ENCODE peak calls at places on chromosome 9, in five cellular contexts. One of them, this sample, is unnamed.

GRCh38 chr9:37324261-37324683 is 98.2 kb upstream of the GRHPR start:
- DNase-seq in spleen: no peak
- DNase-seq in pancreas: no peak
- DNase-seq in HepG2: no peak
- DNase-seq in uterus: no peak
- DNase-seq in this sample: no peak

GRCh38 chr9:34579819-34580185 is 9.7 kb downstream of the CNTFR start:
- DNase-seq in pancreas: no peak
- DNase-seq in spleen: peak; percentile 52
- DNase-seq in uterus: no peak
- DNase-seq in HepG2: no peak
- DNase-seq in this sample: no peak

GRCh38 chr9:122100756-122101155 is 7.6 kb upstream of the TTLL11 start:
- DNase-seq in spleen: no peak
- DNase-seq in pancreas: no peak
- DNase-seq in uterus: no peak
- DNase-seq in HepG2: no peak
- DNase-seq in this sample: no peak

GRCh38 chr9:76371901-76372300 is 22.3 kb downstream of the RFK start:
- DNase-seq in spleen: no peak
- DNase-seq in pancreas: no peak
- DNase-seq in HepG2: no peak
- DNase-seq in uterus: no peak
- DNase-seq in this sample: no peak

GRCh38 chr9:84670106-84670800 is 724 bp downstream of the NTRK2 start:
- DNase-seq in pancreas: no peak
- DNase-seq in spleen: peak; percentile 72
- DNase-seq in HepG2: no peak
- DNase-seq in uterus: no peak
- DNase-seq in this sample: no peak

GRCh38 chr9:120894404-120895226 is 17.6 kb upstream of the PHF19 start:
- DNase-seq in pancreas: no peak
- DNase-seq in HepG2: no peak
- DNase-seq in spleen: no peak
- DNase-seq in uterus: no peak
- DNase-seq in this sample: no peak

GRCh38 chr9:16275795-16276624 is 594.5 kb downstream of the BNC2 start:
- DNase-seq in HepG2: no peak
- DNase-seq in pancreas: no peak
- DNase-seq in spleen: no peak
- DNase-seq in uterus: no peak
- DNase-seq in this sample: no peak

GRCh38 chr9:12849486-12850010 is 74.7 kb downstream of the LURAP1L start:
- DNase-seq in HepG2: no peak
- DNase-seq in pancreas: no peak
- DNase-seq in uterus: no peak
- DNase-seq in spleen: no peak
- DNase-seq in this sample: no peak

GRCh38 chr9:68705636-68706578 is 867 bp downstream of the PIP5K1B start:
- DNase-seq in uterus: no peak
- DNase-seq in pancreas: no peak
- DNase-seq in spleen: peak; percentile 85
- DNase-seq in HepG2: peak; percentile 46
- DNase-seq in this sample: no peak

GRCh38 chr9:93131599-93132286 is 2.3 kb downstream of the NINJ1 start:
- DNase-seq in uterus: peak; percentile 15
- DNase-seq in pancreas: no peak
- DNase-seq in HepG2: no peak
- DNase-seq in spleen: peak; percentile 73
- DNase-seq in this sample: no peak

GRCh38 chr9:115034801-115035200 is 83.2 kb downstream of the TNC start:
- DNase-seq in uterus: no peak
- DNase-seq in HepG2: no peak
- DNase-seq in pancreas: no peak
- DNase-seq in spleen: no peak
- DNase-seq in this sample: no peak

GRCh38 chr9:29214702-29215248 is 1641.5 kb upstream of the C9orf72 start:
- DNase-seq in HepG2: no peak
- DNase-seq in uterus: no peak
- DNase-seq in pancreas: no peak
- DNase-seq in spleen: no peak
- DNase-seq in this sample: no peak

GRCh38 chr9:137286980-137287383 is 9.5 kb downstream of the TOR4A start:
- DNase-seq in HepG2: peak; percentile 68
- DNase-seq in uterus: no peak
- DNase-seq in spleen: peak; percentile 51
- DNase-seq in pancreas: peak; percentile 77
- DNase-seq in this sample: no peak

GRCh38 chr9:108056083-108056804 is 566.7 kb upstream of the KLF4 start:
- DNase-seq in pancreas: no peak
- DNase-seq in spleen: no peak
- DNase-seq in HepG2: no peak
- DNase-seq in uterus: no peak
- DNase-seq in this sample: no peak

GRCh38 chr9:120345379-120345778 is 234.6 kb downstream of the CDK5RAP2 start:
- DNase-seq in pancreas: no peak
- DNase-seq in HepG2: no peak
- DNase-seq in spleen: no peak
- DNase-seq in uterus: no peak
- DNase-seq in this sample: no peak

GRCh38 chr9:111799506-111799905 is 4.8 kb upstream of the SHOC1 start:
- DNase-seq in uterus: no peak
- DNase-seq in spleen: no peak
- DNase-seq in pancreas: no peak
- DNase-seq in HepG2: no peak
- DNase-seq in this sample: no peak

GRCh38 chr9:80664327-80665210 is 1024.8 kb downstream of the TLE1 start:
- DNase-seq in pancreas: no peak
- DNase-seq in uterus: no peak
- DNase-seq in HepG2: no peak
- DNase-seq in spleen: no peak
- DNase-seq in this sample: no peak

GRCh38 chr9:42386477-42386876 is 203.0 kb downstream of the SPATA31A6 start:
- DNase-seq in pancreas: no peak
- DNase-seq in spleen: no peak
- DNase-seq in uterus: no peak
- DNase-seq in HepG2: no peak
- DNase-seq in this sample: no peak

GRCh38 chr9:42388146-42388690 is 204.8 kb downstream of the SPATA31A6 start:
- DNase-seq in uterus: no peak
- DNase-seq in spleen: no peak
- DNase-seq in HepG2: no peak
- DNase-seq in pancreas: no peak
- DNase-seq in this sample: no peak

DNA sequence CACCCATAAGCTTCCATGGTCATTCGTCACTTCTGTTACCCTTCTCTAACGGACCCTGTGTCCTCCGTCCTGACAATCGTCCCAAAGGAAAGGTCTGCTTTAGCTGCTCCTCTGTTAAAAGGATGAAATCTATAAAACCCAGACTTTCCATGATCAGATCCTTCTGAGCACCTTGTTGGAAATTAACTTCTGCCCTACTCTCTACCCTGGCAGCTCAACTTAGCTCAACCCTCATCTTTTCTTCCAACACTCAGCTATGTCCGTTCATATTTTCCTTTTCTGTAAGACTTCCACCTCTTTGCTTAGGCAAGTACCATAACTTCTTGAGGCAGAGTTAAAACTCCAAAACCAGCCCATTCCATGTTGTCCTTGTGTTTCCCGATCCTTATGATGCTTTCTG is 205.4 kb downstream of the SPATA31A6 start:
- DNase-seq in pancreas: no peak
- DNase-seq in uterus: no peak
- DNase-seq in spleen: no peak
- DNase-seq in HepG2: no peak
- DNase-seq in this sample: no peak
- TF ChIP-seq CTCF in pancreas: no peak
- TF ChIP-seq CTCF in uterus: no peak
- TF ChIP-seq CTCF in spleen: no peak
- TF ChIP-seq CTCF in HepG2: no peak
- TF ChIP-seq CTCF in this sample: no peak

DNA sequence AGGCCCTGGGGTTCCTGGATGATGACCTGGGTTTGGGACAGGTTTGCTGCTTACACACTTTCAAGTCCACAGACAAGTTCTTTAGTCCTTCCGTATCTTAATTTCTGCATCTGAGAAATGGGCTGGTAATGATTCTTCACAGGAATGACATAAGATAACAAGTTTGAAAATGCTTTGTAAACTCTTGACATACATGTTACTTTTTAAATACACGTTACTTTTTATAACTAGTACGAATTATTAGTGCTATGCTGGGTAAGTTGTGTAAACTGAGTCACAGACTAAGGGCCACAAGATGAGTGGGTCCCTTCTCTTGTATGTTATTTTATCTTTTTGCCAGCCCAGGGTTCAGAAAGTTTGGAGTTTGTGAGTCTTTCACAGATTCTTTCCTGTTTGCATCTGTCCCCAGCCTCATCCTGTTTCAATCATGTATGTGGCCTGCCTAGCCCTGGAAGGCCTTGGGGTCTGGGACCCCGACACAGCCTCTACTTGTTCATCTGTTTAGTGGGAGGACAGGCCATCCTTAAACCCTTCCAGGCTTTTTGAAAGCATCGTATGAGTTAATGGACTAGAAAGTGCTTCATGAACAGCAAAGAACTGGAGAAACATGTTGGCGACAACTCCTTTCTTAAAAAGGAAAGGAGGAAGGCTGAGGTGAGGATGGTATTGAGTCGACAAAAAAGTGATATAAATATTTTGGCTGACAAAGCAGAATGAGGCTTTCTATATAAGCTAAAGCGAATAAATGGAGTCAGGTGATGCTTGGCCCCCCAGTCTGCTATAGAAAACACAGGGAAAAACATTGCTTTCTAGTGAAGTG is 9.3 kb downstream of the ZNF618 start:
- DNase-seq in uterus: no peak
- DNase-seq in spleen: no peak
- DNase-seq in HepG2: no peak
- DNase-seq in pancreas: no peak
- DNase-seq in this sample: no peak
- H3K27ac ChIP-seq in uterus: peak overlapping the region; percentile 53
- H3K27ac ChIP-seq in spleen: peak overlapping the region; percentile 55
- H3K27ac ChIP-seq in HepG2: no peak overlapping the region
- H3K27ac ChIP-seq in pancreas: no peak overlapping the region
- H3K27ac ChIP-seq in this sample: no peak overlapping the region

GRCh38 chr9:101409079-101409477 is 10.4 kb downstream of the ZNF189 start:
- DNase-seq in spleen: no peak
- DNase-seq in HepG2: no peak
- DNase-seq in pancreas: no peak
- DNase-seq in uterus: no peak
- DNase-seq in this sample: no peak

GRCh38 chr9:101403886-101404285 is 5.2 kb downstream of the ZNF189 start:
- DNase-seq in spleen: no peak
- DNase-seq in uterus: no peak
- DNase-seq in HepG2: no peak
- DNase-seq in pancreas: no peak
- DNase-seq in this sample: no peak

DNA sequence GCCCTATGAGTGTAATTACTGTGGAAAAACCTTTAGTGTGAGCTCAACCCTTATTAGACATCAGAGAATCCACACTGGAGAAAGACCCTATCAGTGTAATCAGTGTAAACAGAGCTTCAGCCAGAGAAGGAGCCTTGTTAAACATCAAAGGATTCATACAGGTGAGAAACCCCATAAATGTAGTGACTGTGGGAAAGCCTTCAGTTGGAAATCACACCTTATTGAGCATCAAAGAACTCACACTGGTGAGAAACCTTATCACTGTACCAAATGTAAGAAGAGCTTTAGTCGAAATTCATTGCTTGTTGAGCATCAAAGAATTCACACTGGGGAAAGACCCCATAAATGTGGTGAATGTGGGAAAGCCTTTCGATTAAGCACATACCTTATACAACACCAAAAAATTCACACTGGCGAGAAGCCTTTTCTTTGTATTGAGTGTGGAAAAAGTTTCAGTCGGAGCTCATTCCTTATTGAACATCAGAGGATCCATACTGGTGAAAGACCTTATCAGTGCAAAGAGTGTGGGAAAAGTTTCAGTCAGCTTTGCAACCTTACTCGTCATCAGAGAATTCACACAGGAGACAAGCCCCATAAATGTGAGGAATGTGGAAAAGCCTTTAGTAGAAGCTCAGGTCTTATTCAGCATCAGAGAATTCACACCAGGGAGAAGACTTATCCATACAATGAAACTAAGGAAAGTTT is 9.9 kb downstream of the ZNF189 start:
- DNase-seq in spleen: no peak
- DNase-seq in uterus: no peak
- DNase-seq in pancreas: no peak
- DNase-seq in HepG2: no peak
- DNase-seq in this sample: no peak
- H3K9me3 ChIP-seq in spleen: peaks cover 100% of the 10 kb centered on the region
- H3K9me3 ChIP-seq in uterus: peaks cover 12% of the 10 kb centered on the region
- H3K9me3 ChIP-seq in pancreas: no peaks in the 10 kb centered on the region
- H3K9me3 ChIP-seq in HepG2: peaks cover 21% of the 10 kb centered on the region
- H3K9me3 ChIP-seq in this sample: peaks cover 76% of the 10 kb centered on the region

DNA sequence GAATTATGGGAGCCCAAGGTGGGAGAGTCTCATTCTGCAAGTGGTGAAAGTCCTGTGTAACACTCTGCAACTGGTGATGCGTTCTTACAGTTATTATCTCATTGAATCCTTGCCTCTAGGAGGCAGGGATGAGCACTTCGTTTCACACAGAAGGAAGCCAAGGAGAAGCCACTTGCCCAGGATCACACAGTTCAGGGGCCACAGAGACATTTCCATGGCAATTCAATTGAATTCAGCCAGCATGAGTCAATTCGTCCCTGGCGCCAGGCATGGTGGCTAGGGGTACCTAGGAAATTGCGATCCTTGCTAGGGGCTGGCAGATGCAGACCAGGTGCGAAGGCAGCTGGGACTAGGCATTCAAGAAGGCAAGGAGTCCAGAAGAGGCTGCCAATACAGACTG is 26.2 kb downstream of the LHX2 start:
- DNase-seq in uterus: no peak
- DNase-seq in pancreas: no peak
- DNase-seq in spleen: peak; percentile 35
- DNase-seq in HepG2: no peak
- DNase-seq in this sample: no peak
- TF ChIP-seq CTCF in uterus: no peak
- TF ChIP-seq CTCF in pancreas: no peak
- TF ChIP-seq CTCF in spleen: no peak
- TF ChIP-seq CTCF in HepG2: peak; percentile 22
- TF ChIP-seq CTCF in this sample: no peak

DNA sequence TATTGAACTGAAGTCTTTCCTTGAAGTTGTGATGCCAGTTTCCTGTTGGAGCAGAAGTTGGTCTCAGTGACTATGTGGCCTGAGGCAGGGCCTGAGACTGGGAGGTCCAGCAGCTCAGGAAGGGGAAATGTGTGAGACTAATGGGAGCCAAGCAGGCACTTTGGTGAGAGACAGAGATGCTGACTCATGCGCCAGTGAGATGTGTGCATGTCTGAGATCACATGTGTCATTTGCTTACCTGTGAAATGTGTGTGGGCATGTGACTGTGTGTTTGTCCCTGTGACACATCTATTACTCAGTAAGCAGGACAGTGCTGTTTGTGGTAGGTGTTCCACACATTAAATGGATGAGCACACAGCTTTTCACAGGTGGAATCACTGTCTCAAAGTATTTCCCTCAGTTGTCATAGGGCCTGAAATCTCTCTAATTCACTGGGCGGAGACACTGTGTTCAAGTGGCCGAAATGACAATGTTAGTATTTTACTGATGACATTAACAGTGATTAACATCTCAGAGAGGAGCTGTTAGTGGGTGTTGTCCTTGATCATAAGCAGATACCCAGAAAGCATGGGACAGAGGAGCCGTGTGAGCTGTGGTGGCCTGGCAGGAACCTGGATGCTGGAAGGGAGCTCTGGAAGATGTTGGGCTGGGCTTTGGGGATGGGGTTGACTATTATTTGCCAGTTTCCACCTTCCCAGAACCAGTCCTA is 7.4 kb downstream of the NPR2 start:
- DNase-seq in pancreas: no peak
- DNase-seq in HepG2: peak; percentile 25
- DNase-seq in uterus: no peak
- DNase-seq in spleen: no peak
- DNase-seq in this sample: no peak
- H3K27ac ChIP-seq in pancreas: no peak overlapping the region
- H3K27ac ChIP-seq in HepG2: no peak overlapping the region
- H3K27ac ChIP-seq in uterus: no peak overlapping the region
- H3K27ac ChIP-seq in spleen: no peak overlapping the region
- H3K27ac ChIP-seq in this sample: no peak overlapping the region